ENCODE peak calls at places on chromosome 7, in four cellular contexts. L, S, Z and W are unnamed samples.

GRCh38 chr7:116167177-116167576 is 43.2 kb upstream of the TES start:
- DNase-seq in S (no peak), Z (no peak), L (no peak), W (no peak)

GRCh38 chr7:108122181-108122580 is 8.0 kb downstream of the LAMB4 start:
- DNase-seq in Z (no peak), L (no peak), S (no peak), W (no peak)

GRCh38 chr7:44587843-44588711 is 6.0 kb upstream of the TMED4 start:
- DNase-seq in S (peak; percentile 64), Z (no peak), L (peak; percentile 48), W (no peak)

GRCh38 chr7:150941983-150942590 is 36.0 kb downstream of the KCNH2 start:
- DNase-seq in Z (peak; percentile 82), L (no peak), S (no peak), W (no peak)

GRCh38 chr7:142018154-142018553 is 22.5 kb downstream of the MGAM start:
- DNase-seq in S (no peak), Z (no peak), L (no peak), W (no peak)

GRCh38 chr7:141700848-141701371 is 1.1 kb downstream of the DENND11 start:
- DNase-seq in Z (no peak), L (no peak), S (no peak), W (no peak)

GRCh38 chr7:124671976-124672375 is 93.6 kb downstream of the GPR37 start:
- DNase-seq in S (no peak), Z (no peak), L (no peak), W (no peak)

GRCh38 chr7:945147-945555 is 9.3 kb downstream of the ADAP1 start:
- DNase-seq in Z (peak; percentile 79), L (no peak), S (no peak), W (no peak)

GRCh38 chr7:1096156-1097119 is 8.5 kb downstream of the GPER1 start:
- DNase-seq in L (no peak), S (no peak), Z (no peak), W (no peak)

GRCh38 chr7:12518920-12519681 is 51.4 kb upstream of the SCIN start:
- DNase-seq in S (peak; percentile 17), L (no peak), Z (no peak), W (no peak)